ENCODE peak calls at places on chromosomes 12 and 14, in four cellular contexts. One of them, this sample, is unnamed.

GRCh38 chr14:99757331-99758070 is 35.7 kb upstream of the EML1 start:
- DNase-seq in SK-MEL-5: no peak
- DNase-seq in neural progenitor cell: no peak
- DNase-seq in transverse colon: no peak
- DNase-seq in this sample: no peak

GRCh38 chr14:69357544-69358200 is 40.4 kb downstream of the ERH start:
- DNase-seq in SK-MEL-5: no peak
- DNase-seq in neural progenitor cell: no peak
- DNase-seq in transverse colon: no peak
- DNase-seq in this sample: peak

GRCh38 chr14:50871914-50872732 is at the start of gene ABHD12B:
- DNase-seq in SK-MEL-5: no peak
- DNase-seq in neural progenitor cell: peak
- DNase-seq in transverse colon: no peak
- DNase-seq in this sample: no peak

GRCh38 chr12:104056419-104056972 is 6.5 kb upstream of the GLT8D2 start:
- DNase-seq in SK-MEL-5: no peak
- DNase-seq in neural progenitor cell: no peak
- DNase-seq in transverse colon: no peak
- DNase-seq in this sample: no peak

GRCh38 chr12:121793836-121794531 is 496 bp upstream of the RHOF start:
- DNase-seq in SK-MEL-5: peak
- DNase-seq in neural progenitor cell: peak
- DNase-seq in transverse colon: peak
- DNase-seq in this sample: peak

GRCh38 chr12:47318963-47319362 is 239.2 kb upstream of the AMIGO2 start:
- DNase-seq in SK-MEL-5: no peak
- DNase-seq in neural progenitor cell: no peak
- DNase-seq in transverse colon: no peak
- DNase-seq in this sample: no peak

GRCh38 chr12:124761056-124761455 is 102.6 kb downstream of the SCARB1 start:
- DNase-seq in SK-MEL-5: no peak
- DNase-seq in neural progenitor cell: no peak
- DNase-seq in transverse colon: no peak
- DNase-seq in this sample: no peak

GRCh38 chr12:105705765-105706164 is 375.3 kb downstream of the C12orf75 start:
- DNase-seq in SK-MEL-5: peak
- DNase-seq in neural progenitor cell: peak
- DNase-seq in transverse colon: peak
- DNase-seq in this sample: peak

GRCh38 chr12:124621296-124621660 is 53.9 kb upstream of the NCOR2 start:
- DNase-seq in SK-MEL-5: no peak
- DNase-seq in neural progenitor cell: no peak
- DNase-seq in transverse colon: peak
- DNase-seq in this sample: no peak

GRCh38 chr14:29222671-29223268 is 456.2 kb downstream of the FOXG1 start:
- DNase-seq in SK-MEL-5: peak
- DNase-seq in neural progenitor cell: no peak
- DNase-seq in transverse colon: no peak
- DNase-seq in this sample: no peak

GRCh38 chr12:5577239-5577638 is 145.3 kb downstream of the NTF3 start:
- DNase-seq in SK-MEL-5: no peak
- DNase-seq in neural progenitor cell: peak
- DNase-seq in transverse colon: peak
- DNase-seq in this sample: no peak

GRCh38 chr12:104480826-104481457 is 24.2 kb downstream of the CHST11 start:
- DNase-seq in SK-MEL-5: no peak
- DNase-seq in neural progenitor cell: no peak
- DNase-seq in transverse colon: peak
- DNase-seq in this sample: no peak

GRCh38 chr14:92033433-92033832 is 6.4 kb downstream of the TRIP11 start:
- DNase-seq in SK-MEL-5: no peak
- DNase-seq in neural progenitor cell: no peak
- DNase-seq in transverse colon: no peak
- DNase-seq in this sample: no peak

GRCh38 chr12:54251667-54252284 is 28.1 kb downstream of the CBX5 start:
- DNase-seq in SK-MEL-5: peak
- DNase-seq in neural progenitor cell: peak
- DNase-seq in transverse colon: no peak
- DNase-seq in this sample: no peak

GRCh38 chr12:26369588-26369987 is 174.2 kb downstream of the SSPN start:
- DNase-seq in SK-MEL-5: peak
- DNase-seq in neural progenitor cell: peak
- DNase-seq in transverse colon: no peak
- DNase-seq in this sample: peak

GRCh38 chr12:63826002-63826585 is 18.4 kb upstream of the SRGAP1 start:
- DNase-seq in SK-MEL-5: peak
- DNase-seq in neural progenitor cell: peak
- DNase-seq in transverse colon: no peak
- DNase-seq in this sample: no peak

GRCh38 chr12:128853321-128854197 is at the start of gene GLT1D1:
- DNase-seq in SK-MEL-5: no peak
- DNase-seq in neural progenitor cell: peak
- DNase-seq in transverse colon: no peak
- DNase-seq in this sample: no peak

GRCh38 chr14:70635971-70636595 is 5.6 kb upstream of the TTC9 start:
- DNase-seq in SK-MEL-5: no peak
- DNase-seq in neural progenitor cell: no peak
- DNase-seq in transverse colon: no peak
- DNase-seq in this sample: no peak

GRCh38 chr14:69081271-69081670 is 71.6 kb downstream of the DCAF5 start:
- DNase-seq in SK-MEL-5: no peak
- DNase-seq in neural progenitor cell: no peak
- DNase-seq in transverse colon: no peak
- DNase-seq in this sample: no peak

GRCh38 chr12:47223848-47224213 is 144.1 kb upstream of the AMIGO2 start:
- DNase-seq in SK-MEL-5: no peak
- DNase-seq in neural progenitor cell: no peak
- DNase-seq in transverse colon: peak
- DNase-seq in this sample: no peak

This sample was measured in ELF-1.